ENCODE peak calls at places on chromosomes 1 and 21, in seven cellular contexts. One of them, this sample, is unnamed.
A peak's percentile ranks its signal among the peaks of the same experiment; 100 is the strongest.

GRCh38 chr1:40027647-40028046 is 12.9 kb upstream of the CAP1 start:
- DNase-seq in GM23338: no peak
- DNase-seq in HCT116: no peak
- DNase-seq in GM12878: no peak
- DNase-seq in K562: no peak
- DNase-seq in SK-N-SH: no peak
- DNase-seq in HepG2: no peak
- DNase-seq in this sample: no peak

GRCh38 chr21:31514598-31514997 is 144.9 kb upstream of the SOD1 start:
- DNase-seq in GM23338: peak; percentile 66
- DNase-seq in HCT116: no peak
- DNase-seq in GM12878: no peak
- DNase-seq in K562: no peak
- DNase-seq in SK-N-SH: peak; percentile 78
- DNase-seq in HepG2: no peak
- DNase-seq in this sample: no peak

GRCh38 chr1:216437603-216438002 is 14.4 kb upstream of the USH2A start:
- DNase-seq in GM23338: no peak
- DNase-seq in HCT116: no peak
- DNase-seq in GM12878: no peak
- DNase-seq in K562: no peak
- DNase-seq in SK-N-SH: no peak
- DNase-seq in HepG2: no peak
- DNase-seq in this sample: no peak

GRCh38 chr1:12521096-12521495 is 96.9 kb downstream of the DHRS3 start:
- DNase-seq in GM23338: no peak
- DNase-seq in HCT116: no peak
- DNase-seq in GM12878: no peak
- DNase-seq in K562: no peak
- DNase-seq in SK-N-SH: peak; percentile 73
- DNase-seq in HepG2: no peak
- DNase-seq in this sample: no peak

GRCh38 chr1:23930861-23931471 is 17.8 kb upstream of the CNR2 start:
- DNase-seq in GM23338: no peak
- DNase-seq in HCT116: no peak
- DNase-seq in GM12878: no peak
- DNase-seq in K562: no peak
- DNase-seq in SK-N-SH: no peak
- DNase-seq in HepG2: no peak
- DNase-seq in this sample: no peak

GRCh38 chr1:172405912-172406311 is 14.6 kb upstream of the C1orf105 start:
- DNase-seq in GM23338: no peak
- DNase-seq in HCT116: no peak
- DNase-seq in GM12878: no peak
- DNase-seq in K562: no peak
- DNase-seq in SK-N-SH: no peak
- DNase-seq in HepG2: no peak
- DNase-seq in this sample: no peak

GRCh38 chr1:45008076-45008475 is 3.0 kb downstream of the HECTD3 start:
- DNase-seq in GM23338: no peak
- DNase-seq in HCT116: no peak
- DNase-seq in GM12878: no peak
- DNase-seq in K562: no peak
- DNase-seq in SK-N-SH: no peak
- DNase-seq in HepG2: no peak
- DNase-seq in this sample: no peak

GRCh38 chr1:3295846-3296245 is 158.6 kb upstream of the ARHGEF16 start:
- DNase-seq in GM23338: no peak
- DNase-seq in HCT116: no peak
- DNase-seq in GM12878: no peak
- DNase-seq in K562: no peak
- DNase-seq in SK-N-SH: no peak
- DNase-seq in HepG2: no peak
- DNase-seq in this sample: no peak

GRCh38 chr1:2786329-2787162 is 14.9 kb downstream of the TTC34 start:
- DNase-seq in GM23338: peak; percentile 78
- DNase-seq in HCT116: no peak
- DNase-seq in GM12878: no peak
- DNase-seq in K562: peak; percentile 64
- DNase-seq in SK-N-SH: peak; percentile 80
- DNase-seq in HepG2: no peak
- DNase-seq in this sample: no peak

GRCh38 chr21:35411434-35411833 is 362.3 kb upstream of the RUNX1 start:
- DNase-seq in GM23338: no peak
- DNase-seq in HCT116: no peak
- DNase-seq in GM12878: no peak
- DNase-seq in K562: no peak
- DNase-seq in SK-N-SH: no peak
- DNase-seq in HepG2: no peak
- DNase-seq in this sample: no peak

GRCh38 chr1:236507022-236507700 is 16.6 kb upstream of the LGALS8 start:
- DNase-seq in GM23338: no peak
- DNase-seq in HCT116: no peak
- DNase-seq in GM12878: no peak
- DNase-seq in K562: no peak
- DNase-seq in SK-N-SH: peak; percentile 40
- DNase-seq in HepG2: peak; percentile 46
- DNase-seq in this sample: no peak

GRCh38 chr1:21255284-21255942 is 34.9 kb downstream of the ECE1 start:
- DNase-seq in GM23338: peak; percentile 97
- DNase-seq in HCT116: peak; percentile 68
- DNase-seq in GM12878: peak; percentile 23
- DNase-seq in K562: peak; percentile 80
- DNase-seq in SK-N-SH: peak; percentile 83
- DNase-seq in HepG2: peak; percentile 81
- DNase-seq in this sample: no peak

GRCh38 chr21:18244721-18245486 is at the start of gene CHODL:
- DNase-seq in GM23338: peak; percentile 45
- DNase-seq in HCT116: no peak
- DNase-seq in GM12878: no peak
- DNase-seq in K562: no peak
- DNase-seq in SK-N-SH: peak; percentile 11
- DNase-seq in HepG2: no peak
- DNase-seq in this sample: no peak

GRCh38 chr1:12553963-12554362 is 64.0 kb downstream of the DHRS3 start:
- DNase-seq in GM23338: no peak
- DNase-seq in HCT116: peak; percentile 48
- DNase-seq in GM12878: no peak
- DNase-seq in K562: peak; percentile 89
- DNase-seq in SK-N-SH: no peak
- DNase-seq in HepG2: peak; percentile 64
- DNase-seq in this sample: no peak

GRCh38 chr1:38213720-38214367 is 167.3 kb upstream of the POU3F1 start:
- DNase-seq in GM23338: no peak
- DNase-seq in HCT116: no peak
- DNase-seq in GM12878: no peak
- DNase-seq in K562: peak; percentile 67
- DNase-seq in SK-N-SH: peak; percentile 44
- DNase-seq in HepG2: no peak
- DNase-seq in this sample: no peak

GRCh38 chr1:213300433-213300832 is 249.4 kb downstream of the RPS6KC1 start:
- DNase-seq in GM23338: no peak
- DNase-seq in HCT116: no peak
- DNase-seq in GM12878: no peak
- DNase-seq in K562: no peak
- DNase-seq in SK-N-SH: no peak
- DNase-seq in HepG2: no peak
- DNase-seq in this sample: no peak

GRCh38 chr21:36156339-36156814 is 247 bp upstream of the DOP1B start:
- DNase-seq in GM23338: peak; percentile 100
- DNase-seq in HCT116: peak; percentile 97
- DNase-seq in GM12878: peak; percentile 87
- DNase-seq in K562: peak; percentile 99
- DNase-seq in SK-N-SH: peak; percentile 99
- DNase-seq in HepG2: peak; percentile 91
- DNase-seq in this sample: peak; percentile 83

GRCh38 chr1:77954521-77954920 is 24.4 kb downstream of the FUBP1 start:
- DNase-seq in GM23338: no peak
- DNase-seq in HCT116: no peak
- DNase-seq in GM12878: no peak
- DNase-seq in K562: no peak
- DNase-seq in SK-N-SH: no peak
- DNase-seq in HepG2: no peak
- DNase-seq in this sample: no peak

GRCh38 chr1:87106158-87106557 is 191.7 kb downstream of the HS2ST1 start:
- DNase-seq in GM23338: no peak
- DNase-seq in HCT116: no peak
- DNase-seq in GM12878: no peak
- DNase-seq in K562: no peak
- DNase-seq in SK-N-SH: no peak
- DNase-seq in HepG2: no peak
- DNase-seq in this sample: no peak

GRCh38 chr1:46532498-46533178 is 18.8 kb downstream of the KNCN start:
- DNase-seq in GM23338: peak; percentile 85
- DNase-seq in HCT116: no peak
- DNase-seq in GM12878: no peak
- DNase-seq in K562: peak; percentile 92
- DNase-seq in SK-N-SH: peak; percentile 95
- DNase-seq in HepG2: no peak
- DNase-seq in this sample: no peak

GRCh38 chr21:28639742-28640141 is 352.9 kb downstream of the LTN1 start:
- DNase-seq in GM23338: no peak
- DNase-seq in HCT116: no peak
- DNase-seq in GM12878: no peak
- DNase-seq in K562: no peak
- DNase-seq in SK-N-SH: no peak
- DNase-seq in HepG2: no peak
- DNase-seq in this sample: no peak

GRCh38 chr1:6288026-6288425 is 27.1 kb upstream of the GPR153 start:
- DNase-seq in GM23338: no peak
- DNase-seq in HCT116: no peak
- DNase-seq in GM12878: no peak
- DNase-seq in K562: no peak
- DNase-seq in SK-N-SH: no peak
- DNase-seq in HepG2: no peak
- DNase-seq in this sample: no peak

DNA sequence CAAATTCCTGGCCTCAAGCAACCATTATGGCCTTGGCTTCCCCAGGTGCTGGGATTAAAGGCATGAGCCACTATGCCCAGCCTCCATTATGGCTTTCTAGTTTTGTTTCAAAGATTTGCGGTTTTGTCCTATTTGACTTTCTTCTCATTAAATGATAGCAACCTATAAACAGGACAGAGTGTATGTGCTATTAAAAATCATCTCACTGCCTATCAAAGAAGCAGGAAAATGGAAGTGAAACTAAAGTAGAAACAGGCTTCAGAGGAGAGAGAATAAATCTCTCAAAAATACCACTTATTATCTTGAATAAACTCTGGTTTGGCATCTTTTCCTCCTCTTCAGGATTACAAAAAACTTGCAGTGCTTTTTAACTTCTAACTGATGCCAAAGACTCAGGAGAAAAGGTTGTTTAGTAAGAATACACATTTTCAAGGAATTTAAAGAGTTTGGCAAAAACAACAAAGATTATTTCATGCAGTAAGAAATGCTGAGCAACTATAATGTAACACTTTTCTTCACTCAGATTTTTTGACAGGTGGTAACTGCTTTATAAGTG is 28.7 kb downstream of the ACBD3 start:
- DNase-seq in GM23338: no peak
- DNase-seq in HCT116: no peak
- DNase-seq in GM12878: no peak
- DNase-seq in K562: no peak
- DNase-seq in SK-N-SH: no peak
- DNase-seq in HepG2: no peak
- DNase-seq in this sample: no peak
- H3K4me3 ChIP-seq in GM23338: no peak overlapping the region
- H3K4me3 ChIP-seq in HCT116: no peak overlapping the region
- H3K4me3 ChIP-seq in GM12878: no peak overlapping the region
- H3K4me3 ChIP-seq in K562: no peak overlapping the region
- H3K4me3 ChIP-seq in SK-N-SH: no peak overlapping the region
- H3K4me3 ChIP-seq in HepG2: no peak overlapping the region
- H3K4me3 ChIP-seq in this sample: no peak overlapping the region

GRCh38 chr1:205620269-205620668 is 11.5 kb downstream of the ELK4 start:
- DNase-seq in GM23338: no peak
- DNase-seq in HCT116: no peak
- DNase-seq in GM12878: no peak
- DNase-seq in K562: no peak
- DNase-seq in SK-N-SH: no peak
- DNase-seq in HepG2: no peak
- DNase-seq in this sample: no peak
- H3K36me3 ChIP-seq in GM23338: peaks cover 42% of the 10 kb centered on the region
- H3K36me3 ChIP-seq in HCT116: peaks cover 21% of the 10 kb centered on the region
- H3K36me3 ChIP-seq in GM12878: peaks cover 14% of the 10 kb centered on the region
- H3K36me3 ChIP-seq in K562: peaks cover 85% of the 10 kb centered on the region
- H3K36me3 ChIP-seq in SK-N-SH: peaks cover 39% of the 10 kb centered on the region
- H3K36me3 ChIP-seq in HepG2: peaks cover 62% of the 10 kb centered on the region
- H3K36me3 ChIP-seq in this sample: peaks cover 23% of the 10 kb centered on the region

GRCh38 chr1:227544677-227545076 is 18.7 kb upstream of the ZNF678 start:
- DNase-seq in GM23338: no peak
- DNase-seq in HCT116: no peak
- DNase-seq in GM12878: no peak
- DNase-seq in K562: no peak
- DNase-seq in SK-N-SH: no peak
- DNase-seq in HepG2: no peak
- DNase-seq in this sample: no peak
- TF ChIP-seq REST in GM23338: no peak
- TF ChIP-seq REST in HCT116: no peak
- TF ChIP-seq REST in GM12878: no peak
- TF ChIP-seq REST in K562: no peak
- TF ChIP-seq REST in SK-N-SH: no peak
- TF ChIP-seq REST in HepG2: no peak
- TF ChIP-seq REST in this sample: no peak

GRCh38 chr1:197771904-197772561 is 3.2 kb downstream of the DENND1B start:
- DNase-seq in GM23338: no peak
- DNase-seq in HCT116: no peak
- DNase-seq in GM12878: no peak
- DNase-seq in K562: no peak
- DNase-seq in SK-N-SH: no peak
- DNase-seq in HepG2: no peak
- DNase-seq in this sample: no peak

GRCh38 chr1:197773856-197774255 is 1.4 kb downstream of the DENND1B start:
- DNase-seq in GM23338: no peak
- DNase-seq in HCT116: no peak
- DNase-seq in GM12878: no peak
- DNase-seq in K562: no peak
- DNase-seq in SK-N-SH: no peak
- DNase-seq in HepG2: no peak
- DNase-seq in this sample: no peak

GRCh38 chr1:197768014-197768413 is 7.3 kb downstream of the DENND1B start:
- DNase-seq in GM23338: no peak
- DNase-seq in HCT116: no peak
- DNase-seq in GM12878: no peak
- DNase-seq in K562: no peak
- DNase-seq in SK-N-SH: no peak
- DNase-seq in HepG2: no peak
- DNase-seq in this sample: no peak

GRCh38 chr1:197771388-197771787 is 3.9 kb downstream of the DENND1B start:
- DNase-seq in GM23338: no peak
- DNase-seq in HCT116: no peak
- DNase-seq in GM12878: no peak
- DNase-seq in K562: no peak
- DNase-seq in SK-N-SH: no peak
- DNase-seq in HepG2: no peak
- DNase-seq in this sample: no peak

DNA sequence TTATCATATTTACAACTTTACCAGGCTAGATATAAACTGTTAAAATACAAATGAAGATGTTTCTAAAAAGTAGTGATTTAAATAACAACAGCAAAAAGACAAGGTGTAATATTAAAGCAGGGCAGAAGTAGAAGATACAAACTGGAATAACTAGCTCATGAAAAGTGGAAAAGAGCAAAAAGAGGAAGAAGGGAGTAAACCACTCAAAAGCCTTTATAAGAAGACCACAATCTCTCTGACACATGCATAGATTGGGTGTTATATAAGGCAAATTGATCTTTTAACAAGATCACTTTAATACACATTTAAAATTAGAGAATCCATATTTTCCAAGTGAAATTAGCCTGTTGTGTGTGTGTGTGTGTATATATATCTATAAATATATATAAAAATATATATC is 5.0 kb downstream of the DENND1B start:
- DNase-seq in GM23338: no peak
- DNase-seq in HCT116: no peak
- DNase-seq in GM12878: no peak
- DNase-seq in K562: no peak
- DNase-seq in SK-N-SH: no peak
- DNase-seq in HepG2: no peak
- DNase-seq in this sample: no peak
- H3K4me3 ChIP-seq in GM23338: no peak overlapping the region
- H3K4me3 ChIP-seq in HCT116: no peak overlapping the region
- H3K4me3 ChIP-seq in GM12878: no peak overlapping the region
- H3K4me3 ChIP-seq in K562: no peak overlapping the region
- H3K4me3 ChIP-seq in SK-N-SH: no peak overlapping the region
- H3K4me3 ChIP-seq in HepG2: no peak overlapping the region
- H3K4me3 ChIP-seq in this sample: no peak overlapping the region